ENCODE peak calls at places on chromosome X, in seven cellular contexts. R is cardiac muscle cell, K is A673, C is fibroblast of mammary gland, H is cardiac fibroblast, E is sigmoid colon, F is OCI-LY7. X is an unnamed sample.

GRCh38 chrX:135330709-135331108 is 21.4 kb downstream of the ETDC start:
- DNase-seq in H (no peak), C (no peak), K (no peak), E (no peak), F (no peak), R (no peak), X (no peak)

GRCh38 chrX:67555578-67556203 is 11.9 kb downstream of the AR start:
- DNase-seq in K (peak; percentile 52), R (peak; percentile 64), C (peak; percentile 59), E (no peak), F (peak; percentile 29), H (peak; percentile 57), X (no peak)

GRCh38 chrX:46327229-46328081 is 217.8 kb downstream of the ZNF674 start:
- DNase-seq in R (peak; percentile 55), H (peak; percentile 69), F (no peak), K (peak; percentile 56), E (no peak), C (no peak), X (no peak)

GRCh38 chrX:45428816-45429215 is 228.1 kb upstream of the DIPK2B start:
- DNase-seq in R (peak; percentile 53), C (peak; percentile 22), F (no peak), H (peak; percentile 56), K (no peak), E (no peak), X (no peak)

GRCh38 chrX:65932173-65933084 is 107.5 kb downstream of the VSIG4 start:
- DNase-seq in K (peak; percentile 15), C (no peak), H (no peak), E (no peak), R (no peak), F (peak; percentile 33), X (no peak)

GRCh38 chrX:130625381-130625780 is 223.6 kb downstream of the RBMX2 start:
- DNase-seq in K (no peak), F (no peak), E (no peak), R (no peak), C (no peak), H (no peak), X (no peak)

GRCh38 chrX:145817666-145818521 is at the start of gene SLITRK2:
- DNase-seq in R (peak; percentile 0), E (no peak), K (no peak), H (no peak), F (no peak), C (peak; percentile 1), X (no peak)

GRCh38 chrX:21373637-21374162 is 518 bp upstream of the CNKSR2 start:
- DNase-seq in R (no peak), C (no peak), K (no peak), E (no peak), H (no peak), F (no peak), X (no peak)

GRCh38 chrX:74521961-74522833 is 92.2 kb downstream of the RLIM start:
- DNase-seq in R (peak; percentile 79), F (no peak), K (peak; percentile 65), H (peak; percentile 83), C (peak; percentile 77), E (peak; percentile 81), X (no peak)

GRCh38 chrX:2967584-2967983 is 38.4 kb upstream of the ARSD start:
- DNase-seq in C (no peak), E (no peak), F (no peak), K (no peak), H (no peak), R (no peak), X (no peak)

GRCh38 chrX:57677132-57677858 is 2.8 kb downstream of the NLRP2B start:
- DNase-seq in R (no peak), K (no peak), C (no peak), F (no peak), H (no peak), E (no peak), X (no peak)

GRCh38 chrX:119010491-119010890 is 36.1 kb downstream of the LONRF3 start:
- DNase-seq in F (no peak), H (no peak), R (no peak), K (no peak), E (no peak), C (no peak), X (no peak)

GRCh38 chrX:120625366-120625765 is 4.5 kb downstream of the C1GALT1C1 start:
- DNase-seq in F (no peak), C (peak; percentile 72), R (peak; percentile 63), K (no peak), E (no peak), H (peak; percentile 67), X (no peak)

GRCh38 chrX:52341493-52341892 is 27.3 kb upstream of the XAGE2 start:
- DNase-seq in R (no peak), E (no peak), H (no peak), C (peak; percentile 43), K (no peak), F (no peak), X (no peak)

GRCh38 chrX:83658731-83659130 is 150.6 kb downstream of the POU3F4 start:
- DNase-seq in C (no peak), E (no peak), F (peak; percentile 11), R (no peak), H (no peak), K (peak; percentile 1), X (no peak)

DNA sequence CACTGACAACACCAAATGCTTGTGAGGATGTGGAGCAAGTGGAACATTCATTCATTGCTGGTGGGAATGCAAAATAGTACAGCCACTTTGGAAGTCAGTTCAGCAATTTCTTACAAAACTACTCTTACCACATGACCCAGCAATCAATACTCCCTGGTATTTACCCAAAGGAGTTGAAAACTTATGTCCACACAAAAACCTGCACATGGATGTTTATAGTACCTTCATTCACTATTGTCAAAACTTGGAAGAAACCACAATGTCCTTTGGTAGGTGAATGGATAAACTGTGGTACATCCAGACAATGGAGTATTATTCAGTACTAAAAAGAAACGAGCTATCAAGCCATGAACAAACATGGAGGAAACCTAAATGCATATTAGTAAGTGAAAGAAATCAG is 27.5 kb downstream of the HUWE1 start:
- DNase-seq in E (no peak), R (no peak), H (no peak), F (no peak), K (no peak), C (no peak), X (no peak)
- H3K4me3 ChIP-seq in E (no peak overlapping the region), R (no peak overlapping the region), H (no peak overlapping the region), F (no peak overlapping the region), K (no peak overlapping the region), C (no peak overlapping the region), X (no peak overlapping the region)

DNA sequence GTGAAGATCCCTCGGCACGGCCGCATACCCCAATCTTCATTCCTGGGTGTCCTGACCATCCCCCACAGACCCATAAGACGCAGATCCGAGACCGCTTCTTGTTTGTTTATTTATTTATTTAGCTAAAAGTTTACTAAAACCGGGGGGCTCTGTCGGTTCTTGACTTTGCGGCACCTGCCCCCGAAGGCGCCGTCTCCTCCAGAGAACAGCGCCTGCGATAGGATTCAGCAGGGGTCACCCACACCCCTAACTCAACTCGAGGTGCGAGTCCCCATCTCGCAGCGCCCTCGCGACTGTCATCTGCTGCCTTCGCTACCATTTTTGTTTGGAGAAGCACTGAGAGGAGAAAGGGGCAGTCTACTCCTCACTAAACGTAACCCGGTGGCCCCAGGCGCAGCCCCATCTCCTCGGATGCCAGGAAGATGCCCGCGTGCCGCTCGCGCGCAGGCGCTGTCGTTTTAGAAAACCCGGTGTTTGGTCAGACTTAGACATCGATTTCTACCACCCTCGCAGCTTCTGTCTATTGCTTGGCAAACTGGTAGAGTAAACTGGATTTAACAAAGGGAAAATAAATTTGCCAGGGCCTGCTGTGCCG is 18.9 kb upstream of the GPR101 start:
- DNase-seq in K (no peak), C (no peak), R (peak; percentile 0), F (no peak), H (no peak), E (no peak), X (no peak)
- TF ChIP-seq CTCF in K (no peak), C (no peak), R (no peak), F (peak; percentile 38), H (no peak), E (no peak), X (no peak)

DNA sequence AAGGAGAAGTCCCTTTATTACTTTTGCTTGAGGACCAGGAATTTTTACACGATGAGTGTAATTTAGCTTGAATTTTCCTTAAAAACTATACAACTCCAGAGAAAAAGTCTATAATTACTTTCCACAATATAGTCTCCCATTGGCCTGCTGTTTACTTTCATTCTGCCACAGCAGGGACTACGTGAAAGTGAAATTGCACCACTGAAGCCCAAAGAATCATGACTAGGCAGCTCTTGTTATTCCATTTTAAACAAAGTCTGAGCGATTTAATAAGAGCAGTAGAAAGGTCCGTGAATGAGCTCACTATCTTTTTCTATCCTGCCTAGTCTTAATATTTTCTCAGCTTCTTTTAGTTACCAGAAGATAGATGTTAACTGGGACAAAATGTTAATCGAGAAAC is 68.6 kb downstream of the ADGRG4 start:
- DNase-seq in F (no peak), K (no peak), H (no peak), R (no peak), C (no peak), E (no peak), X (no peak)
- H3K4me3 ChIP-seq in F (no peak overlapping the region), K (no peak overlapping the region), H (no peak overlapping the region), R (no peak overlapping the region), C (no peak overlapping the region), E (no peak overlapping the region), X (no peak overlapping the region)

GRCh38 chrX:16305187-16305586 is 137.9 kb downstream of the MAGEB17 start:
- DNase-seq in R (no peak), F (peak; percentile 0), E (no peak), C (no peak), K (no peak), H (no peak), X (no peak)
- TF ChIP-seq CTCF in R (no peak), F (peak; percentile 17), E (no peak), C (no peak), K (peak; percentile 20), H (no peak), X (no peak)

GRCh38 chrX:72181178-72182125 is at the start of gene PIN4:
- DNase-seq in C (peak; percentile 96), H (peak; percentile 98), F (peak; percentile 94), R (peak; percentile 97), E (peak; percentile 96), K (peak; percentile 97), X (peak; percentile 92)

GRCh38 chrX:72180539-72180938 is 1.0 kb upstream of the PIN4 start:
- DNase-seq in H (no peak), K (no peak), F (peak; percentile 5), C (no peak), R (peak; percentile 0), E (no peak), X (no peak)

GRCh38 chrX:72182924-72183323 is 1.4 kb downstream of the PIN4 start:
- DNase-seq in E (no peak), C (no peak), F (no peak), H (no peak), R (no peak), K (no peak), X (no peak)
- H3K4me3 ChIP-seq in E (no peak overlapping the region), C (no peak overlapping the region), F (peak overlapping the region; percentile 99), H (peak overlapping the region; percentile 81), R (no peak overlapping the region), K (peak overlapping the region; percentile 61), X (no peak overlapping the region)

DNA sequence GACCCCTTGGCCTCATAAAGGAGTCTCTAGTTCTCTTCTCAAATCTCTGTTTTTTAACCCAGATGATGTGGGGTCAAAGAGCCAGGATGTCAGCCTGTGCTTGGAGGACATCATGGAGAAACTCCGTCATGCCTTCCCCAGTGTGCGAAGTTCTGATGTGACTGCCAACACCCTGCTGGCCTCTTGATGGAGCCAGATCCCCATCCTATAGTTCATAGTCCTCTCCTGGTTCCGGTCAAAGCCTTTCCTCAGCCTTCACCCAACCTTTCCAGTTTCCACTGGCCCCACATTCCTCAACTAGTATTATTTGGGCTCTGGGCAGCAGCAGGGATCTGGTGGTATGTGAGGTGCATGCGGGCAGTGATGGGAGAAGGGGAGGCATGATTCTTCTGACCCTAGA is 30.7 kb downstream of the TAF7L start:
- DNase-seq in E (no peak), C (peak; percentile 25), R (peak; percentile 14), K (no peak), F (peak; percentile 40), H (peak; percentile 26), X (no peak)
- TF ChIP-seq CTCF in E (no peak), C (peak; percentile 39), R (peak; percentile 27), K (peak; percentile 23), F (peak; percentile 72), H (peak; percentile 25), X (peak; percentile 34)

X was measured in AG09309.